ENCODE peak calls at places on chromosomes 7 and 10, in five cellular contexts. One of them, this sample, is unnamed.

GRCh38 chr7:158377800-158378623 is 209.6 kb downstream of the PTPRN2 start:
- DNase-seq in HCT116: no peak
- DNase-seq in small intestine: no peak
- DNase-seq in transverse colon: no peak
- DNase-seq in heart left ventricle: no peak
- DNase-seq in this sample: no peak

GRCh38 chr10:33189373-33189772 is 145.1 kb downstream of the NRP1 start:
- DNase-seq in HCT116: no peak
- DNase-seq in small intestine: no peak
- DNase-seq in transverse colon: no peak
- DNase-seq in heart left ventricle: no peak
- DNase-seq in this sample: no peak

GRCh38 chr7:130758429-130759056 is 24.5 kb upstream of the KLF14 start:
- DNase-seq in HCT116: peak; percentile 37
- DNase-seq in small intestine: peak; percentile 44
- DNase-seq in transverse colon: no peak
- DNase-seq in heart left ventricle: no peak
- DNase-seq in this sample: no peak

GRCh38 chr7:28432105-28432504 is 19.8 kb downstream of the CREB5 start:
- DNase-seq in HCT116: no peak
- DNase-seq in small intestine: no peak
- DNase-seq in transverse colon: no peak
- DNase-seq in heart left ventricle: no peak
- DNase-seq in this sample: no peak

GRCh38 chr7:28688651-28689050 is 269.5 kb downstream of the TRIL start:
- DNase-seq in HCT116: no peak
- DNase-seq in small intestine: no peak
- DNase-seq in transverse colon: no peak
- DNase-seq in heart left ventricle: peak; percentile 46
- DNase-seq in this sample: no peak

GRCh38 chr10:117504601-117505000 is 37.9 kb upstream of the EMX2 start:
- DNase-seq in HCT116: no peak
- DNase-seq in small intestine: no peak
- DNase-seq in transverse colon: no peak
- DNase-seq in heart left ventricle: no peak
- DNase-seq in this sample: no peak

GRCh38 chr10:17249820-17250219 is 21.8 kb downstream of the VIM start:
- DNase-seq in HCT116: peak; percentile 29
- DNase-seq in small intestine: no peak
- DNase-seq in transverse colon: no peak
- DNase-seq in heart left ventricle: no peak
- DNase-seq in this sample: no peak

GRCh38 chr7:44515595-44516268 is 25.3 kb upstream of the NUDCD3 start:
- DNase-seq in HCT116: no peak
- DNase-seq in small intestine: no peak
- DNase-seq in transverse colon: no peak
- DNase-seq in heart left ventricle: no peak
- DNase-seq in this sample: no peak

GRCh38 chr7:24732646-24733413 is 24.4 kb downstream of the GSDME start:
- DNase-seq in HCT116: no peak
- DNase-seq in small intestine: peak; percentile 46
- DNase-seq in transverse colon: no peak
- DNase-seq in heart left ventricle: no peak
- DNase-seq in this sample: no peak

GRCh38 chr10:15745748-15746147 is 26.0 kb upstream of the ITGA8 start:
- DNase-seq in HCT116: no peak
- DNase-seq in small intestine: no peak
- DNase-seq in transverse colon: no peak
- DNase-seq in heart left ventricle: peak; percentile 62
- DNase-seq in this sample: no peak

GRCh38 chr10:133326745-133327650 is 9.7 kb downstream of the CALY start:
- DNase-seq in HCT116: no peak
- DNase-seq in small intestine: no peak
- DNase-seq in transverse colon: no peak
- DNase-seq in heart left ventricle: no peak
- DNase-seq in this sample: no peak

GRCh38 chr10:123270221-123270620 is 116.0 kb downstream of the BUB3 start:
- DNase-seq in HCT116: no peak
- DNase-seq in small intestine: no peak
- DNase-seq in transverse colon: no peak
- DNase-seq in heart left ventricle: no peak
- DNase-seq in this sample: peak; percentile 39

GRCh38 chr7:73451780-73452398 is 18.3 kb downstream of the FZD9 start:
- DNase-seq in HCT116: peak; percentile 39
- DNase-seq in small intestine: peak; percentile 58
- DNase-seq in transverse colon: no peak
- DNase-seq in heart left ventricle: no peak
- DNase-seq in this sample: peak; percentile 48

GRCh38 chr7:5420841-5421625 is 2.6 kb downstream of the TNRC18 start:
- DNase-seq in HCT116: no peak
- DNase-seq in small intestine: peak; percentile 28
- DNase-seq in transverse colon: no peak
- DNase-seq in heart left ventricle: peak; percentile 32
- DNase-seq in this sample: peak; percentile 71

GRCh38 chr7:150731916-150732315 is 5.3 kb upstream of the GIMAP5 start:
- DNase-seq in HCT116: no peak
- DNase-seq in small intestine: no peak
- DNase-seq in transverse colon: no peak
- DNase-seq in heart left ventricle: no peak
- DNase-seq in this sample: no peak

GRCh38 chr10:24518981-24519597 is 204.6 kb downstream of the ARHGAP21 start:
- DNase-seq in HCT116: peak; percentile 23
- DNase-seq in small intestine: peak; percentile 54
- DNase-seq in transverse colon: peak; percentile 56
- DNase-seq in heart left ventricle: peak; percentile 60
- DNase-seq in this sample: peak; percentile 72

GRCh38 chr10:133020193-133020817 is 67.4 kb upstream of the ADGRA1 start:
- DNase-seq in HCT116: no peak
- DNase-seq in small intestine: no peak
- DNase-seq in transverse colon: no peak
- DNase-seq in heart left ventricle: no peak
- DNase-seq in this sample: no peak

GRCh38 chr10:124348801-124349200 is 69.9 kb downstream of the OAT start:
- DNase-seq in HCT116: no peak
- DNase-seq in small intestine: no peak
- DNase-seq in transverse colon: no peak
- DNase-seq in heart left ventricle: no peak
- DNase-seq in this sample: no peak

GRCh38 chr10:33334170-33334838 is at the start of gene NRP1:
- DNase-seq in HCT116: no peak
- DNase-seq in small intestine: peak; percentile 40
- DNase-seq in transverse colon: peak; percentile 32
- DNase-seq in heart left ventricle: peak; percentile 66
- DNase-seq in this sample: peak; percentile 49

GRCh38 chr10:132746801-132747625 is 38.9 kb downstream of the NKX6-2 start:
- DNase-seq in HCT116: no peak
- DNase-seq in small intestine: no peak
- DNase-seq in transverse colon: no peak
- DNase-seq in heart left ventricle: no peak
- DNase-seq in this sample: no peak

GRCh38 chr10:70145166-70145665 is 1.3 kb downstream of the TYSND1 start:
- DNase-seq in HCT116: no peak
- DNase-seq in small intestine: peak; percentile 16
- DNase-seq in transverse colon: peak; percentile 35
- DNase-seq in heart left ventricle: peak; percentile 25
- DNase-seq in this sample: no peak

GRCh38 chr10:70145666-70146488 is 623 bp downstream of the TYSND1 start:
- DNase-seq in HCT116: no peak
- DNase-seq in small intestine: peak; percentile 66
- DNase-seq in transverse colon: peak; percentile 67
- DNase-seq in heart left ventricle: peak; percentile 56
- DNase-seq in this sample: peak; percentile 83

GRCh38 chr10:70142555-70142954 is 3.9 kb downstream of the TYSND1 start:
- DNase-seq in HCT116: no peak
- DNase-seq in small intestine: no peak
- DNase-seq in transverse colon: no peak
- DNase-seq in heart left ventricle: no peak
- DNase-seq in this sample: no peak

GRCh38 chr10:70146489-70147488 is at the start of gene TYSND1:
- DNase-seq in HCT116: peak; percentile 98
- DNase-seq in small intestine: peak; percentile 99
- DNase-seq in transverse colon: peak; percentile 98
- DNase-seq in heart left ventricle: peak; percentile 97
- DNase-seq in this sample: peak; percentile 98

DNA sequence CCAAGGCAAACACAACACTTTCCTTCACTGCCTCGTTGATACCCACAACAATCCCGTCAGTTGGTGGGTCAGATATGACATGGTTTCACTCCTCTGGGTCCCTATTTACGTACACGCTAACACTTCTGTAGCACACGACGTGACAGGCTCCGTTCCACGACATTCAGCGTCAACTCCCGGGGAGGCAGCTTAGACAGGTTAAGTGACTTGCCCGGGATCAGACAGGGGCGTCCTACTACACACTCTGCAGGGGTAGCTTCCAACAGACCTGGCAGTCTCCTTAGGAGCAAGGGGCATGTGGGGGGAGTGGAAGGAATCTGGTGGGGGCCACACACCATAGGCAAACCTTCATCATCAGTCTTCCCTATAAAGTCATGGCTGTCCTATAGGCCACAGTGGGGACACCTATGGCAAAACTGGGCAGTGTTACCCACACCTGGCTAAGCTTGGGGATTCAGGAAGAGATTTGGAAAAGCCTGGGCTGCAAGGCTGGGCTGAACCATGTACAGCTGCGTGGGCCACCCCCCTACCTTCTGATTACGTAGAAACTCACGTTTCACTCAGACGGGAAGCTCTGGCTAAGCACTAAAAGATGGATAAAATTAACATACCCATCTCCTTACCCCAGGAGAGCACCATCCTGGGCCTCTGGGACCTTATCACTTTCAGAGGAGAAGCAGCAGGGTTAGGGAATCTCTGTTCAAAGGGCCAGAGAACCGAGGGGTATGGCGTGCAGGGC is 2.0 kb downstream of the TYSND1 start:
- DNase-seq in HCT116: no peak
- DNase-seq in small intestine: no peak
- DNase-seq in transverse colon: no peak
- DNase-seq in heart left ventricle: no peak
- DNase-seq in this sample: no peak
- H3K27ac ChIP-seq in HCT116: no peak overlapping the region
- H3K27ac ChIP-seq in small intestine: no peak overlapping the region
- H3K27ac ChIP-seq in transverse colon: peak overlapping the region; percentile 99
- H3K27ac ChIP-seq in heart left ventricle: peak overlapping the region; percentile 94
- H3K27ac ChIP-seq in this sample: no peak overlapping the region

DNA sequence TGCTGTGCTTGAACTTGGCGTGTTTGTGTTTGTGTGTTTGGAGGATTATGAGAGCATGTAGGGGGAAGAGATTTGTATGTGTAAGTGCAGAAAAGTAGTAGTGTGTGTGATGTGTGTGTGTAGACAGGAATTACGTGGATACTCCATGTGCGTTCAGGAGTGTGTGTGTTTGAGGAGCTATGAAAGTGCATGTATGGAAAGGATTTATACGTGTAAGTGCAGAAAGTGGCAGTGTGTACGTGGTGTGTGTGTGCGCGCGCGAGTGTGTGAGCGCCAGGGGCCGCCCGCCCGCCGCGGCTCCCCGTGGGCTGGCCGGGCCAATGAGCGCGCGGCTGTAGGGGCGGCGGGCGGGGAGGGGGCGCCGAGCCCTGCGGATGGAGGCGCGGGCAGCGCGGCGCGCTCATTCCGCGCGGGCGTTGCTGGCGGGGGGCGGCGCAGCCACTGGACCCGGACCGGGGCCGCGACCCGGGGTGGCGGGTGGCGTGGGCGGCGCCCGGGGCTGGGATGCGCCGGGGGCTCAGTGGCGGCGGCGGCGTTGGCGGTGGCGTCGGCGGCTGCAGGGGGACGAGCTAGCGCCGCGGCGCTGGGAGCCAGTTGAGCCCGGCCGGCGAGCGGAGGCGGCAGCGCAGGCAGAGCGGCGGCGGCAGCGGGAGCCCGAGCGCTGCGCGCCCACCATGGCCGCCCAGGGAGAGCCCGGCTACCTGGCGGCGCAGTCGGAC is at the start of gene BICC1:
- DNase-seq in HCT116: no peak
- DNase-seq in small intestine: no peak
- DNase-seq in transverse colon: peak; percentile 33
- DNase-seq in heart left ventricle: peak; percentile 50
- DNase-seq in this sample: no peak
- H3K27ac ChIP-seq in HCT116: no peak within 1 kb of the TSS
- H3K27ac ChIP-seq in small intestine: no peak within 1 kb of the TSS
- H3K27ac ChIP-seq in transverse colon: peak within 1 kb of the TSS; percentile 86
- H3K27ac ChIP-seq in heart left ventricle: peak within 1 kb of the TSS; percentile 83
- H3K27ac ChIP-seq in this sample: peak within 1 kb of the TSS; percentile 53

DNA sequence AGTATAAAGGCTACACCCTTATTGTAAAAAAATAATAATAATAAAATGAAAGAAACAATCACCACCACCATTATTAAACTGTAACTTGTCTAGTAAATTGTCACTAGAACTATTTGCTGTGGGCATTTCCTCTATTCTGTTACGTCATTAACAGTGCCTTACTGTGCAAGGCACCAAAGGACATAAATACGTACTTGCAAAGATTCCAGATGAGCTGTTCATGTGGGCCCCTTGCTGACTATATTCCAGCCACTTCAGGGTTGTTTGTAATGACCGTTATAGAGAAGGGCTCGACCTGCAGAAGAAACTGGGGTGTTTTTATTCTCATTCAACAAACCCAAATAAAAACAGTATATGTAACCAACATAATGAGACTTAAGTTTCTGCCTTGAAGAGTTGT is 60.4 kb downstream of the KLRG2 start:
- DNase-seq in HCT116: no peak
- DNase-seq in small intestine: no peak
- DNase-seq in transverse colon: no peak
- DNase-seq in heart left ventricle: no peak
- DNase-seq in this sample: no peak
- H3K27ac ChIP-seq in HCT116: no peak overlapping the region
- H3K27ac ChIP-seq in small intestine: no peak overlapping the region
- H3K27ac ChIP-seq in transverse colon: peak overlapping the region; percentile 77
- H3K27ac ChIP-seq in heart left ventricle: peak overlapping the region; percentile 78
- H3K27ac ChIP-seq in this sample: no peak overlapping the region

GRCh38 chr7:127927339-127927679 is 103.9 kb downstream of the LRRC4 start:
- DNase-seq in HCT116: no peak
- DNase-seq in small intestine: no peak
- DNase-seq in transverse colon: no peak
- DNase-seq in heart left ventricle: no peak
- DNase-seq in this sample: no peak

GRCh38 chr7:127930341-127931328 is 100.6 kb downstream of the LRRC4 start:
- DNase-seq in HCT116: no peak
- DNase-seq in small intestine: peak; percentile 67
- DNase-seq in transverse colon: no peak
- DNase-seq in heart left ventricle: no peak
- DNase-seq in this sample: no peak

GRCh38 chr7:127924874-127925273 is 106.4 kb downstream of the LRRC4 start:
- DNase-seq in HCT116: no peak
- DNase-seq in small intestine: no peak
- DNase-seq in transverse colon: no peak
- DNase-seq in heart left ventricle: no peak
- DNase-seq in this sample: no peak

GRCh38 chr7:127928852-127929251 is 102.4 kb downstream of the LRRC4 start:
- DNase-seq in HCT116: no peak
- DNase-seq in small intestine: no peak
- DNase-seq in transverse colon: no peak
- DNase-seq in heart left ventricle: no peak
- DNase-seq in this sample: no peak

DNA sequence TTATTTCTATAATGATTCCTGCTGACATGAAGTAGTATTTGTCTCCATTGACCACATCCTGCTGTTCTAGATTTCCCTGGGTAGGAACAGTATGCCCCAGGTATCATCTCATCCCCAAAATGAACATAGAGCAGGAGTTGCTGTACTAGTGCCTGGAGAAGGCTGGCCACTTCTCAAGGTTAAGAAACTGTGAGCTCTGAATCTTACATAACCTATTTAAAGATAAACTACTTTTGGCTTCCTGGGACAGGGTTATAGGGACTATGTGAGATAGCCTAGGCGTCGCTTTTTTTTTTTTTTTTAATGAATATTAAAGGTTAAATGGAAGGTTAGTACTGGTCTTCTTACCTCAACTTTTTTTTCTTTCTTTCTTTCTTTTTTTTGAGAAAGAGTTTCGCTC is 103.0 kb downstream of the LRRC4 start:
- DNase-seq in HCT116: no peak
- DNase-seq in small intestine: no peak
- DNase-seq in transverse colon: no peak
- DNase-seq in heart left ventricle: no peak
- DNase-seq in this sample: no peak
- H3K27ac ChIP-seq in HCT116: no peak overlapping the region
- H3K27ac ChIP-seq in small intestine: no peak overlapping the region
- H3K27ac ChIP-seq in transverse colon: no peak overlapping the region
- H3K27ac ChIP-seq in heart left ventricle: no peak overlapping the region
- H3K27ac ChIP-seq in this sample: no peak overlapping the region

This sample was measured in SJSA1.